ENCODE peak calls at places on chromosomes 6 and 20, in four cellular contexts. One of them, this sample, is unnamed.

GRCh38 chr20:16481977-16482376 is 91.3 kb downstream of the KIF16B start:
- DNase-seq in NCI-H524: no peak
- DNase-seq in iris pigment epithelial cell: no peak
- DNase-seq in HFFc6: no peak
- DNase-seq in this sample: no peak

GRCh38 chr6:95087394-95088097 is 489.8 kb upstream of the MANEA start:
- DNase-seq in iris pigment epithelial cell: peak
- DNase-seq in NCI-H524: peak
- DNase-seq in HFFc6: peak
- DNase-seq in this sample: peak

GRCh38 chr6:33668328-33668727 is 43.2 kb downstream of the UQCC2 start:
- DNase-seq in iris pigment epithelial cell: no peak
- DNase-seq in HFFc6: no peak
- DNase-seq in NCI-H524: no peak
- DNase-seq in this sample: no peak

GRCh38 chr6:118134257-118134656 is 227.2 kb downstream of the SLC35F1 start:
- DNase-seq in HFFc6: no peak
- DNase-seq in NCI-H524: no peak
- DNase-seq in iris pigment epithelial cell: no peak
- DNase-seq in this sample: no peak

GRCh38 chr6:33696538-33697518 is 14.7 kb downstream of the UQCC2 start:
- DNase-seq in iris pigment epithelial cell: peak
- DNase-seq in NCI-H524: no peak
- DNase-seq in HFFc6: peak
- DNase-seq in this sample: peak

GRCh38 chr6:109197061-109197460 is 101.8 kb downstream of the CEP57L1 start:
- DNase-seq in iris pigment epithelial cell: no peak
- DNase-seq in NCI-H524: no peak
- DNase-seq in HFFc6: no peak
- DNase-seq in this sample: no peak

GRCh38 chr20:62405108-62405980 is 1.7 kb downstream of the CABLES2 start:
- DNase-seq in HFFc6: peak
- DNase-seq in iris pigment epithelial cell: peak
- DNase-seq in NCI-H524: no peak
- DNase-seq in this sample: peak

GRCh38 chr20:22232473-22232872 is 351.9 kb downstream of the FOXA2 start:
- DNase-seq in iris pigment epithelial cell: no peak
- DNase-seq in NCI-H524: no peak
- DNase-seq in HFFc6: no peak
- DNase-seq in this sample: no peak

GRCh38 chr6:167819640-167820039 is 7.1 kb upstream of the AFDN start:
- DNase-seq in iris pigment epithelial cell: no peak
- DNase-seq in NCI-H524: no peak
- DNase-seq in HFFc6: no peak
- DNase-seq in this sample: no peak

GRCh38 chr20:3935295-3935955 is 46.2 kb downstream of the PANK2 start:
- DNase-seq in HFFc6: peak
- DNase-seq in NCI-H524: no peak
- DNase-seq in iris pigment epithelial cell: no peak
- DNase-seq in this sample: no peak

GRCh38 chr6:32973934-32974333 is 5.5 kb downstream of the BRD2 start:
- DNase-seq in NCI-H524: peak
- DNase-seq in iris pigment epithelial cell: peak
- DNase-seq in HFFc6: peak
- DNase-seq in this sample: peak